ENCODE peak calls at places on chromosomes 1 and 21, in five cellular contexts. K is mesothelial cell of epicardium, M is nephron progenitor cell, G is breast epithelium, I is uterus. X is an unnamed sample.

GRCh38 chr1:5887436-5888290 is 104.6 kb downstream of the NPHP4 start:
- DNase-seq in K (no peak), M (peak), I (no peak), G (no peak), X (no peak)

GRCh38 chr21:39118604-39119215 is 64.5 kb downstream of the PSMG1 start:
- DNase-seq in K (no peak), G (peak), I (no peak), M (no peak), X (no peak)

GRCh38 chr1:235060607-235061470 is 67.8 kb downstream of the TOMM20 start:
- DNase-seq in I (no peak), G (peak), K (no peak), M (no peak), X (no peak)

GRCh38 chr21:28374881-28375280 is 617.8 kb downstream of the LTN1 start:
- DNase-seq in M (no peak), G (no peak), I (no peak), K (no peak), X (no peak)

GRCh38 chr1:79614762-79615161 is 608.2 kb upstream of the ADGRL4 start:
- DNase-seq in I (no peak), G (no peak), K (no peak), M (no peak), X (no peak)

GRCh38 chr1:226662704-226663326 is 76.3 kb downstream of the ITPKB start:
- DNase-seq in K (no peak), I (peak), M (no peak), G (peak), X (no peak)

GRCh38 chr1:211574705-211575104 is 4.3 kb downstream of the SLC30A1 start:
- DNase-seq in K (no peak), G (no peak), M (no peak), I (no peak), X (no peak)

GRCh38 chr1:50968884-50969610 is 998 bp upstream of the CDKN2C start:
- DNase-seq in M (peak), K (peak), I (peak), G (no peak), X (peak)

GRCh38 chr1:187266051-187266450 is 437.3 kb downstream of the PLA2G4A start:
- DNase-seq in M (no peak), K (no peak), I (no peak), G (no peak), X (no peak)

GRCh38 chr1:220687809-220688208 is 2.4 kb upstream of the C1orf115 start:
- DNase-seq in K (no peak), M (no peak), I (no peak), G (no peak), X (no peak)

GRCh38 chr1:226635456-226635941 is 86.9 kb downstream of the STUM start:
- DNase-seq in G (no peak), I (peak), K (no peak), M (no peak), X (no peak)

GRCh38 chr1:228152097-228152917 is 2.6 kb downstream of the GJC2 start:
- DNase-seq in K (no peak), I (peak), G (no peak), M (no peak), X (no peak)

GRCh38 chr21:34885636-34886553 is 163.2 kb downstream of the RUNX1 start:
- DNase-seq in M (peak), G (no peak), I (no peak), K (no peak), X (no peak)

GRCh38 chr21:32499249-32500055 is 85.9 kb downstream of the TCP10L start:
- DNase-seq in I (no peak), K (no peak), M (no peak), G (no peak), X (no peak)

GRCh38 chr1:9313576-9313975 is 20.9 kb downstream of the SPSB1 start:
- DNase-seq in G (no peak), I (no peak), K (no peak), M (no peak), X (no peak)

GRCh38 chr1:232226197-232226681 is 403.7 kb downstream of the SIPA1L2 start:
- DNase-seq in I (no peak), K (no peak), G (no peak), M (no peak), X (no peak)

GRCh38 chr1:12769976-12770505 is 3.5 kb upstream of the PRAMEF12 start:
- DNase-seq in G (no peak), M (no peak), K (no peak), I (no peak), X (no peak)

GRCh38 chr1:182657026-182657425 is 27.4 kb downstream of the RGS8 start:
- DNase-seq in M (no peak), G (no peak), K (no peak), I (no peak), X (no peak)

GRCh38 chr21:42381347-42381984 is 14.4 kb downstream of the TMPRSS3 start:
- DNase-seq in K (no peak), G (peak), I (no peak), M (no peak), X (no peak)

GRCh38 chr1:116825735-116826438 is 71.7 kb downstream of the CD2 start:
- DNase-seq in K (no peak), G (no peak), M (peak), I (no peak), X (no peak)

GRCh38 chr1:192488058-192488457 is 87.5 kb upstream of the RGS1 start:
- DNase-seq in K (no peak), G (no peak), I (no peak), M (no peak), X (no peak)
- TF ChIP-seq CTCF in K (no peak), G (no peak), I (no peak), M (peak), X (peak)

DNA sequence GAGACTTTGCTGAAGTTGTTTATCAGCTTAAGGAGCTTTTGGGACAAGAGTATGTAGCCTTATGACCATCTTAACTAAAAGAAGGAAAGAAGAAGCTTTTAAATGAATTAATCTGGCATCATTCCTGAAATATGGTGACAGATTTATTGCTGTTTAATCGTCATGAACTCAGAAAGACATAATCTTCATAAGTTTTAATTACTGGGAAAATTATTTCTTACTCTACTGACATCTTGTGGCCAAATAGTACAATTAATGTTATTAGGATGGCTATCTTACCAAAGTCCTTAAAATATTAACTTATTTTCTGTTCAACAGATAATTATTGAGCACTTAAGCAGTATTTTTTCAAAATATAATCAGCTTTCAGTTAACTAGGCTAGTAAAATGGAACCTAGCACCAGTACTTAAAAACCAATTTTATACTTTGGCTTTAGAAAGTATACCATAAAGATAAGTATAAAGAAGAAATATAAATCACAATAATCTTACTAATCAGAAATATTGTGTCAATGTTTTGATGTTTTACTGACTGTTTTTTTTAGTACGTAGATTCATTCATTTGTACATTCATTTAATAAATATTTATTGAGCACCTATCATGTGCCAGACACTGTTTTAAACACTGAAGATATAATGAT is 34.7 kb upstream of the GPR25 start:
- DNase-seq in I (no peak), M (no peak), K (no peak), G (no peak), X (no peak)
- TF ChIP-seq CTCF in I (peak), M (peak), K (peak), G (peak), X (peak)

GRCh38 chr1:57340361-57341192 is 83.3 kb downstream of the DAB1 start:
- DNase-seq in M (no peak), K (no peak), I (no peak), G (no peak), X (no peak)
- TF ChIP-seq CTCF in M (no peak), K (no peak), I (no peak), G (no peak), X (no peak)

GRCh38 chr1:24857528-24858133 is 72.4 kb downstream of the RUNX3 start:
- DNase-seq in G (no peak), M (no peak), K (no peak), I (no peak), X (no peak)
- TF ChIP-seq CTCF in G (no peak), M (no peak), K (no peak), I (no peak), X (no peak)

GRCh38 chr1:166488327-166488726 is 321.5 kb upstream of the FAM78B start:
- DNase-seq in G (no peak), M (no peak), K (no peak), I (no peak), X (no peak)
- TF ChIP-seq CTCF in G (no peak), M (no peak), K (no peak), I (no peak), X (no peak)

DNA sequence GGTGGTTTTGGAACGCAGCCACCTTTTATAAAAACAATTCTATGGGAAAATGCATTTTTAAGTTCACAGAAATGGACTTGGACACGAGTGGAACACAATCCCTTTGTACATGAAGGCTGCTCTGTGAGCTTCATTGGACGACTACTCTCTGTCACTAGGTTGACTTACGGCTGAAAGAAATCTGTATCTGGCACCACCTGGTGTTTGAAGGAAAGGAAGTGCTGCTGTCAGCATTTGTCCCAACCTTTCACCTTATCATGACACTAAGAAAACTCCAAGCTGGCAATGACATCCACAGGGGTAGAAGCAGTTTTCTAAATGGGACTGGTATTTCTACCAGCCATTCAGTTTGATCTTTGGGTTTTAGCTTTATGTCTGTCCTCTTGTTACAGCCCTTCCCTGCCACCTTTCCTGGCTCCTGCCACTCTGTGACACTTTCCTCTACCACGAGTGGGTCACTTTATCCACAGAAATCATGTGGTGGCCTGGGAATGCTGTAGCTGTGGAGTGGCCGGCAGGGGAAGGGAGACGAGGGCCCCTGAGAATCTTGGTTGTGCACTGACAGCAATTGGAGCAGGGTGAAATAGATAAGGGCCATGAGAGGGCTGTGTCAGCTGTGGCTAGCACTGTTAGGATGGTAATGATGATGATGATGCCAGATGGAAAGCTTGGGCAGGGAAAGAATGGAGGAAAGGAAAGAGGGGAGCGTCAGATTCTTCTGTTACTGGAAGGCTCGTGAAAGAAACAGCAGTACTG is 85.2 kb downstream of the TBX19 start:
- DNase-seq in M (no peak), G (no peak), I (no peak), K (no peak), X (no peak)
- TF ChIP-seq CTCF in M (no peak), G (no peak), I (no peak), K (no peak), X (no peak)

DNA sequence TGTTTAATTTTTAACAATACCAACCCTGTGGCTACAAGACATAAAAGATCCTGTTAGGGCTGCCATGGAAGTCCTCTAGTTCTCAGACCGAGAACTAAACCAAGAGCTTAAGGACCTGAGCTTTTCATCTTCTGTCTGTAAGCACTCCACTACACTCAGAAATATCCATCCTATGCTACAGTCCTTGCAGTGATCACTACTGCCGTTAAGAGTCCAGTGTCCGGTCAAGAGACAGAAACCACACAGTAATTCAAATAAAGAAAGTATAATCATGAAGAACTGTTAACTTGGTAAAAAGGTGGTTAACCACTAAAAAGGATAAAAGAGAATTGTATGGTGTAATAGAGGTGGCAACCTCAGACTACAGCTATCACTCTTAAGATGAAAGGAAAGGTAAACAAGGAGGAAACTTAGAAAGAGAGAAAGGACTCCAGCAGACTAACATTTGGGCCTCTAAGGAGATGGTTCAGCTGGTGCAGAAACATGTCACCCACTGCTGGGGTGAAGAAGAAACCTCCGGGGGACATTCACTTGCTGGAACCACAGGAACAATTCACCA is 22.1 kb upstream of the PRDX6 start:
- DNase-seq in K (no peak), G (no peak), M (no peak), I (no peak), X (no peak)
- TF ChIP-seq CTCF in K (no peak), G (no peak), M (no peak), I (no peak), X (no peak)

GRCh38 chr21:37087188-37087587 is 14.1 kb downstream of the TTC3 start:
- DNase-seq in G (no peak), I (no peak), M (no peak), K (no peak), X (no peak)
- TF ChIP-seq CTCF in G (no peak), I (peak), M (no peak), K (no peak), X (peak)

GRCh38 chr1:119372493-119373086 is 4.0 kb downstream of the HAO2 start:
- DNase-seq in G (no peak), M (peak), I (no peak), K (no peak), X (no peak)
- TF ChIP-seq CTCF in G (no peak), M (peak), I (no peak), K (no peak), X (peak)

DNA sequence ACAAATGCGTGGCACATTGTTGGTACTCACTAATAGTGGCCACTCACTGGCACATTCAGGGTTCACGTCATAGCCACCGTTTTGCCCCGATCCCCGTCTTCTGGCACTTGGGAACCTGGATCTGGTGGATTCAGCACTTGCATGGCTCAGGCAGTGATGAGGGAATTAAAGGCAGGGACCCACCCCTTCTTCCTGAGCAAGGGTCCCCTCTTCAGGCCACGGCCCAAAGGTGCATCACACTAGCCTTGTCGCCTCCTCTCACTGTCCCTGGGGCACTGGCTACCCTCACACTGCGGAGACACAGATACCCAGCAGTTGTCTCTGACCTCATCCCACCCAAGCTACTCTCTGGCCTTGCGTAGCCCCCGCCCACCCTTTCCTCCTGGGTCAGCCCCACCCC is 19.9 kb upstream of the LDLRAP1 start:
- DNase-seq in K (no peak), G (no peak), M (no peak), I (no peak), X (no peak)
- TF ChIP-seq CTCF in K (no peak), G (no peak), M (no peak), I (no peak), X (no peak)